ENCODE peak calls at places on chromosome 11, in ten cellular contexts. F, C, G, B, L, D, I, E, Q and P are unnamed samples. For H3K9me3, the result is how much of the 10 kb centered on the place peaks cover.

GRCh38 chr11:13184295-13184794 is 93.2 kb upstream of the BMAL1 start:
- DNase-seq in L (no peak), E (no peak), D (no peak), G (no peak), I (no peak), Q (no peak), F (no peak), C (no peak), B (no peak), P (no peak)

GRCh38 chr11:8340299-8340698 is 76.6 kb upstream of the LMO1 start:
- DNase-seq in L (peak), B (no peak), C (no peak), D (no peak), I (no peak), G (no peak), E (no peak), F (no peak), Q (no peak), P (no peak)

GRCh38 chr11:72426758-72427157 is 7.6 kb downstream of the CLPB start:
- DNase-seq in I (no peak), G (no peak), C (no peak), F (no peak), D (no peak), L (no peak), Q (no peak), B (no peak), E (no peak), P (no peak)

GRCh38 chr11:10348650-10349280 is 43.9 kb downstream of the ADM start:
- DNase-seq in Q (no peak), G (peak), E (no peak), B (no peak), L (no peak), D (no peak), F (no peak), C (no peak), I (no peak), P (no peak)

GRCh38 chr11:36953986-36954385 is 355.9 kb upstream of the RAG2 start:
- DNase-seq in F (no peak), D (no peak), C (no peak), Q (no peak), E (no peak), L (no peak), G (peak), B (no peak), I (no peak), P (no peak)

GRCh38 chr11:108752297-108752751 is 87.5 kb downstream of the DDX10 start:
- DNase-seq in B (no peak), D (no peak), L (no peak), Q (no peak), I (no peak), E (no peak), G (no peak), F (no peak), C (no peak), P (no peak)

GRCh38 chr11:32210601-32211000 is 119.7 kb downstream of the RCN1 start:
- DNase-seq in G (peak), F (no peak), L (no peak), B (no peak), E (no peak), Q (no peak), D (no peak), C (no peak), I (no peak), P (no peak)

GRCh38 chr11:75351541-75352416 is at the start of gene ARRB1:
- DNase-seq in G (peak), F (peak), I (peak), B (peak), C (peak), L (peak), Q (peak), E (peak), D (no peak), P (peak)

GRCh38 chr11:17734418-17734911 is at the start of gene KCNC1:
- DNase-seq in F (no peak), D (no peak), G (peak), B (no peak), E (peak), L (no peak), C (no peak), Q (no peak), I (no peak), P (no peak)

GRCh38 chr11:58577441-58578135 is 1.3 kb upstream of the ZFP91 start:
- DNase-seq in L (peak), Q (peak), D (no peak), C (peak), B (peak), I (peak), E (no peak), G (peak), F (peak), P (peak)

GRCh38 chr11:86537541-86538222 is 134.7 kb downstream of the ME3 start:
- DNase-seq in B (no peak), I (no peak), E (no peak), C (no peak), L (no peak), Q (no peak), F (no peak), G (peak), D (no peak), P (no peak)

GRCh38 chr11:721913-722811 is 16.1 kb downstream of the EPS8L2 start:
- DNase-seq in G (no peak), Q (peak), D (no peak), E (no peak), L (no peak), I (peak), C (no peak), F (peak), B (peak), P (no peak)

GRCh38 chr11:121012091-121012490 is 11.8 kb upstream of the TBCEL start:
- DNase-seq in F (no peak), E (no peak), Q (no peak), D (no peak), G (no peak), L (no peak), B (no peak), C (no peak), I (no peak), P (no peak)

GRCh38 chr11:26993965-26994446 is at the start of gene FIBIN:
- DNase-seq in L (peak), E (no peak), B (peak), D (no peak), F (no peak), Q (no peak), G (peak), C (no peak), I (no peak), P (no peak)

GRCh38 chr11:87372068-87372467 is 334.3 kb downstream of the TMEM135 start:
- DNase-seq in Q (no peak), B (no peak), E (no peak), I (no peak), G (no peak), F (no peak), L (no peak), C (no peak), D (no peak), P (no peak)

GRCh38 chr11:65403607-65404121 is 17.2 kb downstream of the FRMD8 start:
- DNase-seq in E (no peak), I (no peak), L (no peak), G (no peak), F (no peak), B (no peak), D (no peak), Q (no peak), C (no peak), P (no peak)

GRCh38 chr11:75241036-75241905 is 697 bp downstream of the TPBGL start:
- DNase-seq in E (peak), I (peak), F (peak), Q (peak), C (peak), G (peak), D (peak), L (peak), B (peak), P (peak)

GRCh38 chr11:104705475-104706195 is 192.6 kb downstream of the CASP12 start:
- DNase-seq in B (peak), C (no peak), I (peak), D (no peak), E (no peak), Q (peak), L (no peak), F (peak), G (no peak), P (peak)

GRCh38 chr11:102007567-102008437 is 39.4 kb upstream of the CFAP300 start:
- DNase-seq in I (peak), B (no peak), E (peak), C (no peak), D (no peak), Q (peak), G (peak), L (no peak), F (peak), P (no peak)

GRCh38 chr11:27423125-27423524 is 49.5 kb downstream of the LGR4 start:
- DNase-seq in F (peak), E (no peak), D (no peak), Q (no peak), B (peak), C (no peak), L (no peak), I (no peak), G (peak), P (no peak)

GRCh38 chr11:43686207-43686606 is 5.7 kb downstream of the HSD17B12 start:
- DNase-seq in I (no peak), L (no peak), B (no peak), C (no peak), E (no peak), D (no peak), Q (no peak), F (no peak), G (no peak), P (no peak)

GRCh38 chr11:826836-827145 is 928 bp upstream of the CRACR2B start:
- DNase-seq in D (no peak), I (no peak), L (no peak), Q (no peak), C (no peak), F (no peak), B (no peak), E (no peak), G (no peak), P (no peak)

GRCh38 chr11:23123766-23124165 is 263.5 kb upstream of the CCDC179 start:
- DNase-seq in L (no peak), E (no peak), I (no peak), Q (no peak), G (peak), D (no peak), C (no peak), B (no peak), F (no peak), P (no peak)

GRCh38 chr11:33045551-33046255 is 6.3 kb downstream of the TCP11L1 start:
- DNase-seq in C (no peak), I (peak), E (no peak), D (no peak), L (no peak), G (no peak), Q (no peak), B (no peak), F (peak), P (no peak)

DNA sequence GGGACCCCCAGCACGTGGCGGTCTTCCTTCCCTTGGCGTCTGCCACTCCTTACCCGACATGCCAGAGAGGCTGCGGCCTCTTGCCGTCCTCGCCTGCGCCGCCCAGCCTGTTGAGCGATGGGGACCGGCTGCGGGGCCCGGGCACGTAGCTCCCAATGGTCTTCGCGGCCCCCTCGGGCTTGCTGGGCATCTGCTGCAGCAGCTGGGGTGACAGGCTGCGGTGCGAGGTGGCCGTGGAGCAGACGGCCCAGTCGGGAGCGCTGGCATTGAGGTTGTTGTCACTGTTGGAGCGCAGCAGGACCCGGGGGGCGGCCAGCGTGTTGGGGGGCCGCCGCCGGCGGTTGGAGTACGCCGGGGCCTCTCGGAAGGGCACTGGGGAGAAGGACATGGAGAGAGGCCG is 422.0 kb downstream of the CTTN start:
- DNase-seq in I (no peak), Q (no peak), B (no peak), L (no peak), D (no peak), G (no peak), E (no peak), F (no peak), C (no peak), P (no peak)
- H3K9me3 ChIP-seq in I (under half), Q (under half), B (under half), L (under half), D (under half), G (under half), E (under half), F (under half), C (under half), P (under half)

GRCh38 chr11:134478611-134479010 is 66.6 kb upstream of the B3GAT1 start:
- DNase-seq in L (no peak), D (no peak), G (no peak), C (no peak), I (no peak), E (no peak), F (no peak), Q (no peak), B (no peak), P (no peak)
- H3K9me3 ChIP-seq in L (under half), D (under half), G (under half), C (under half), I (under half), E (under half), F (under half), Q (under half), B (under half), P (under half)

GRCh38 chr11:81839016-81839415 is 894.6 kb downstream of the FAM181B start:
- DNase-seq in C (no peak), D (no peak), L (no peak), Q (no peak), F (no peak), G (no peak), E (no peak), B (no peak), I (no peak), P (no peak)
- H3K9me3 ChIP-seq in C (under half), D (under half), L (under half), Q (under half), F (under half), G (under half), E (under half), B (under half), I (under half), P (under half)

GRCh38 chr11:122816701-122817100 is 21.6 kb upstream of the CRTAM start:
- DNase-seq in I (no peak), F (no peak), C (no peak), D (no peak), E (no peak), L (no peak), G (peak), Q (no peak), B (no peak), P (no peak)

GRCh38 chr11:122817121-122817520 is 21.2 kb upstream of the CRTAM start:
- DNase-seq in E (no peak), C (no peak), Q (no peak), F (peak), D (no peak), B (no peak), L (no peak), I (peak), G (peak), P (no peak)

GRCh38 chr11:122822241-122822640 is 16.1 kb upstream of the CRTAM start:
- DNase-seq in L (no peak), B (no peak), I (no peak), G (no peak), Q (no peak), E (no peak), C (no peak), D (no peak), F (no peak), P (no peak)

GRCh38 chr11:122823564-122823963 is 14.7 kb upstream of the CRTAM start:
- DNase-seq in G (no peak), B (no peak), L (no peak), C (no peak), Q (no peak), E (no peak), I (no peak), D (no peak), F (no peak), P (no peak)

GRCh38 chr11:122820158-122820557 is 18.1 kb upstream of the CRTAM start:
- DNase-seq in F (no peak), G (no peak), E (no peak), Q (no peak), L (no peak), D (no peak), B (no peak), I (no peak), C (no peak), P (no peak)
- H3K9me3 ChIP-seq in F (under half), G (under half), E (under half), Q (under half), L (under half), D (under half), B (under half), I (under half), C (under half), P (under half)

DNA sequence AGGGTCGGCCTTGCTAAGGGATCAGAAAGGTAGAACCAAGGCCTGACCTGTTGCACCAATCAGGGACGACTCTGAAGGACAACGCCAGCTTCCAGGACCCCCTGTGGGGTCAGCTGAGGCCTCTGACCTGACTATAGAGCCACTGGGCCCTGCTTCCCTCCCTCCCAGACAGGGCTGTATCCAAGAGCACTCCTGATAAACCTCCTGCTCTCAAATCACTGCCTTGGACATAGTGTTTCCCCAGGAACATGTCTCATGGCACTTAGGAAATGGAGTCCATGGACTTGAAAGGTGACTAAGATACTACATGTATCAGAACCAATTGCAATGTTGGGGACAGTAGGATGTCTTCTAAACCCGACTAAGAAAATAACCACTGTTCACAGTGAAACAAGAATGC is 117.8 kb upstream of the OPCML start:
- DNase-seq in I (no peak), E (no peak), D (no peak), F (no peak), B (no peak), Q (no peak), G (no peak), L (no peak), C (no peak), P (no peak)
- H3K9me3 ChIP-seq in I (under half), E (under half), D (under half), F (under half), B (under half), Q (under half), G (under half), L (under half), C (under half), P (under half)

GRCh38 chr11:61359541-61359940 is 2.1 kb downstream of the CYB561A3 start:
- DNase-seq in E (no peak), B (no peak), D (no peak), Q (no peak), F (peak), C (no peak), I (peak), G (no peak), L (no peak), P (no peak)

GRCh38 chr11:61361686-61362541 is at the start of the genes CYB561A3 and TMEM138:
- DNase-seq in Q (peak), I (peak), C (peak), L (peak), E (peak), F (peak), B (peak), G (peak), D (peak), P (peak)

GRCh38 chr11:61358566-61358965 is 3.1 kb downstream of the CYB561A3 start:
- DNase-seq in L (no peak), C (no peak), G (no peak), F (no peak), Q (no peak), B (no peak), E (no peak), I (no peak), D (no peak), P (no peak)

GRCh38 chr11:61362542-61362875 is 335 bp downstream of the TMEM138 start:
- DNase-seq in C (no peak), D (no peak), Q (peak), G (peak), I (peak), L (no peak), B (no peak), E (peak), F (peak), P (no peak)

GRCh38 chr11:61361237-61361636 is 445 bp downstream of the CYB561A3 start:
- DNase-seq in I (no peak), L (no peak), Q (no peak), C (no peak), B (no peak), F (no peak), G (no peak), E (no peak), D (no peak), P (no peak)
- H3K9me3 ChIP-seq in I (under half), L (under half), Q (under half), C (under half), B (under half), F (under half), G (under half), E (under half), D (under half), P (under half)

GRCh38 chr11:68609761-68610160 is 74.6 kb upstream of the GAL start:
- DNase-seq in D (no peak), I (no peak), C (no peak), L (no peak), B (no peak), G (no peak), E (no peak), Q (no peak), F (no peak), P (no peak)
- H3K9me3 ChIP-seq in D (under half), I (under half), C (under half), L (under half), B (under half), G (under half), E (under half), Q (under half), F (under half), P (under half)